ENCODE peak calls at places on chromosomes 6 and 20, in four cellular contexts. X is WTC11, N is HepG2, F is K562. B is an unnamed sample.
A peak's percentile ranks its signal among the peaks of the same experiment; 100 is the strongest.

GRCh38 chr20:16555754-16556153 is 17.5 kb downstream of the KIF16B start:
- DNase-seq in X (no peak), N (no peak), F (no peak), B (no peak)

GRCh38 chr6:24228681-24229255 is 102.8 kb downstream of the NRSN1 start:
- DNase-seq in N (peak; percentile 69), F (peak; percentile 6), X (no peak), B (no peak)

GRCh38 chr6:67897998-67898607 is 737.0 kb upstream of the ADGRB3 start:
- DNase-seq in X (no peak), F (peak; percentile 44), N (no peak), B (no peak)

GRCh38 chr6:144064831-144065668 is 30.3 kb downstream of the SF3B5 start:
- DNase-seq in N (no peak), X (no peak), F (no peak), B (no peak)

GRCh38 chr6:30768634-30769087 is 24.3 kb upstream of the IER3 start:
- DNase-seq in F (no peak), N (no peak), X (no peak), B (no peak)

GRCh38 chr20:34982270-34983088 is 26.8 kb downstream of the MYH7B start:
- DNase-seq in F (no peak), X (no peak), N (no peak), B (no peak)

GRCh38 chr6:108114861-108115597 is 40.5 kb upstream of the OSTM1 start:
- DNase-seq in F (no peak), N (no peak), X (peak; percentile 74), B (no peak)

GRCh38 chr20:40607927-40608326 is 81.1 kb downstream of the MAFB start:
- DNase-seq in F (no peak), X (no peak), N (no peak), B (no peak)

GRCh38 chr6:34227656-34228421 is 8.8 kb upstream of the HMGA1 start:
- DNase-seq in X (no peak), N (no peak), F (no peak), B (no peak)

GRCh38 chr6:44038543-44039065 is 88.6 kb downstream of the MRPL14 start:
- DNase-seq in N (no peak), F (no peak), X (no peak), B (no peak)

GRCh38 chr20:2093200-2093781 is 8.3 kb upstream of the STK35 start:
- DNase-seq in X (peak; percentile 71), N (peak; percentile 50), F (peak; percentile 12), B (peak; percentile 42)

GRCh38 chr6:13194852-13195251 is 133.5 kb downstream of the TBC1D7 start:
- DNase-seq in X (peak; percentile 61), F (peak; percentile 84), N (peak; percentile 64), B (peak; percentile 61)

GRCh38 chr20:2794202-2794748 is 6.2 kb downstream of the CPXM1 start:
- DNase-seq in X (no peak), N (no peak), F (no peak), B (no peak)

GRCh38 chr6:16338577-16339262 is 100.3 kb downstream of the GMPR start:
- DNase-seq in X (no peak), N (no peak), F (peak; percentile 39), B (peak; percentile 50)

GRCh38 chr20:44754554-44754953 is 8.9 kb downstream of the KCNK15 start:
- DNase-seq in X (no peak), F (no peak), N (no peak), B (no peak)

GRCh38 chr20:20417891-20418676 is 50.2 kb downstream of the INSM1 start:
- DNase-seq in N (no peak), F (no peak), X (no peak), B (no peak)

GRCh38 chr6:133447924-133448323 is 206.8 kb downstream of the EYA4 start:
- DNase-seq in N (no peak), F (no peak), X (no peak), B (no peak)

GRCh38 chr6:73648166-73648565 is 5.6 kb downstream of the SLC17A5 start:
- DNase-seq in X (no peak), F (no peak), N (peak; percentile 26), B (no peak)

DNA sequence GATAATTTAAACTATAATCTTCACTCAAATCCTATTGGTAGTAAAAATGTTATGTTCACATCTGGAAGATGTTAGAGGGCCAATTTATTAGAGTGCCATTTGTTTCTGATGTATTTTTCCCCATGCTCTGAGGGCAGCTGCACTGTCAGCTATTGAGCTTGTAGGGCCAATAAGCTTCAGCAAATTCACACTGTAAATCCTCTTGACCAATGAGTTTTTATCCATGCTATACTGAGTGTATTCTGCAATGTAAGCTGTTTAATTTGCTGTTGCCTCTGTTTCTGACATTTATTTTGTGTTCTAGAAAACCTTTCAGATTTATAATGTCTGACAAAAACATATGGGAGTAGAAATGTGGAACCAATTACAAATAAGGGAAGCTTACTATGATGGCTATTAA is 62.6 kb downstream of the OGFRL1 start:
- DNase-seq in X (no peak), N (no peak), F (no peak), B (no peak)
- TF ChIP-seq ELF4 in X (no peak), N (no peak), F (no peak), B (no peak)

DNA sequence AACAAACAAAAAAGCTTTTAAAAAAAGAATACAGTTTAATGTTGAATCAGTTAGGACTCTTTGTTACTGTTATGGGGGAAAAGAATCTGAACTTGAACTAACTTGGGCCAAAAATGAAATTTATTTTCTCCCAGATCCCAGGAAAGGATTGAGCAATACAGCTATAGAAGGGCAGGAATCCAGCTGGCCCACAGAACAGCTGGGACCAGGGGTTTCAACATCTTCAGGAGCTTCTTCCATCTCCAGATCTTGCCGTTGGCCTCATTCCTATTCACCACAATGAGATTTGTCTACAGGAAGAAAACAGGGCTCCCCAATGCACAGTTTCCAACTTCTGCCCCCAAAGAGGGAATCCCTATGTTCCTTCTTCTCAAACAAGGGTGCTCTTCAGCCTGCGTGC is 43.2 kb upstream of the AKAP12 start:
- DNase-seq in X (no peak), N (no peak), F (no peak), B (no peak)
- TF ChIP-seq ELF4 in X (no peak), N (no peak), F (no peak), B (no peak)

GRCh38 chr6:148611213-148611612 is 135.6 kb upstream of the UST start:
- DNase-seq in F (no peak), N (no peak), X (no peak), B (no peak)
- TF ChIP-seq ELF4 in F (no peak), N (no peak), X (no peak), B (no peak)

DNA sequence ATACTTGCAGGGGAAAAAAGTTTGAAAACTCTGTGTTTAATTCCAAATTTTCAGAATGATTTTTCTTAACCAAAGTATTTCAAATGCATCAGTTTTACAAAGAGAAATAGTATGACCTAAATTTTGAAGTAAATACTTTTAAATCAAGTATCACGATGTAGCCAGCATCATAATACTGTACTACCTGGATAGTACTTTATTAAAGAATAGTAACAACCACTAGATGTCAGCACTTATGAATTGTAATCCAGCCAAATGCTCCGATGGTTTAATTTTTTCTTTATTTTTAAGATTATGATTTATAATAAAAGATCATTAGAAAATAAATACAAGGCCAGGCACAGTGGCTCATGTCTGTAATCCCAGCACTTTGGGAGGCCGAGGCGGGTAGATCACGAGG is 37.2 kb upstream of the HACE1 start:
- DNase-seq in N (no peak), F (no peak), X (no peak), B (no peak)
- TF ChIP-seq ELF4 in N (no peak), F (no peak), X (no peak), B (no peak)

DNA sequence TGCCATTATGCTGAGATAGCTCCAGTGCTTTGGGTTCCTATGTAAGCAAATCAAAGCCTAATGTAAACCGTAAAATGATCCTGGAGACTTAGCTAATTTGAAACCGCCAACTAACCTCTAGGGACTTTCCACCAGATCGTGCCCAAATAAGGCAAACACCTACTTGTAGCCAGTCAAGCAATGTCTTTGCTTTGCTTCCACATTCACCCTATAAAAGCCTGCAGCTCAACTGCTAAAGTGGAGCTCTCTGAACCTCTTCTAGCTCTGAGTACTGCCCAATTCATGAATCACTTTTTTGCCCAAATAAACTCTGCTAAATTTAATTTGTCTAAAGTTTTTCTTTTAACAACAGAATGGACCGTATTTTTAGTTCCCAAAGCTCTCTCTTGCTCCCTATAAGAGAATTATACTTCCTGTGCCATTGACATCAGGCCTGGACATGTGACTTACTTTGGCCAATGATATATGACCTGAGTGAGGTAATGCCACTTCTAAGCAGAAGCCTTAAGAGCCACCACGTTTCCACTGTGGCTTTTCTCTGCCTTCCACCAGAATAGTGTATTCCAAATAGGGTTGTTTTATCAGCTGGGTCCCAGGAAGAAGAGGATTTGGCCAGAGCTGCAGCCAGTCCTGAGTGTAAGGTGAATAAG is 34.8 kb upstream of the PSMF1 start:
- DNase-seq in X (no peak), N (no peak), F (no peak), B (no peak)
- TF ChIP-seq ELF4 in X (no peak), N (no peak), F (no peak), B (no peak)

GRCh38 chr6:126051739-126052138 is 65.4 kb downstream of the TRMT11 start:
- DNase-seq in N (no peak), X (no peak), F (no peak), B (no peak)
- TF ChIP-seq ELF4 in N (no peak), X (no peak), F (no peak), B (no peak)

GRCh38 chr6:39263299-39264037 is 34.2 kb upstream of the KCNK5 start:
- DNase-seq in F (no peak), X (no peak), N (no peak), B (no peak)
- TF ChIP-seq ELF4 in F (no peak), X (no peak), N (no peak), B (no peak)

GRCh38 chr6:142374965-142375733 is 73.3 kb downstream of the ADGRG6 start:
- DNase-seq in N (peak; percentile 99), F (no peak), X (no peak), B (no peak)

GRCh38 chr6:142369266-142369665 is 67.5 kb downstream of the ADGRG6 start:
- DNase-seq in X (no peak), F (no peak), N (no peak), B (no peak)

GRCh38 chr6:142374090-142374783 is 72.4 kb downstream of the ADGRG6 start:
- DNase-seq in N (peak; percentile 56), X (no peak), F (no peak), B (no peak)

GRCh38 chr6:142373268-142374089 is 71.7 kb downstream of the ADGRG6 start:
- DNase-seq in F (no peak), N (peak; percentile 38), X (no peak), B (no peak)

GRCh38 chr6:142372348-142372747 is 70.5 kb downstream of the ADGRG6 start:
- DNase-seq in N (no peak), X (no peak), F (no peak), B (no peak)
- TF ChIP-seq ELF4 in N (no peak), X (no peak), F (no peak), B (no peak)